ENCODE peak calls at places on chromosome 4, in four cellular contexts. Q is stomach, S is cardiac muscle cell, D is pancreas. V is an unnamed sample.
A peak's percentile ranks its signal among the peaks of the same experiment; 100 is the strongest.

GRCh38 chr4:138659640-138660325 is 355.8 kb upstream of the NOCT start:
- DNase-seq in Q (no peak), S (no peak), D (no peak), V (no peak)

GRCh38 chr4:138650917-138651564 is 364.5 kb upstream of the NOCT start:
- DNase-seq in Q (no peak), S (no peak), D (no peak), V (no peak)

GRCh38 chr4:6124386-6125102 is 75.8 kb downstream of the JAKMIP1 start:
- DNase-seq in Q (no peak), S (no peak), D (peak; percentile 53), V (no peak)

GRCh38 chr4:159904906-159905305 is 802.0 kb downstream of the RAPGEF2 start:
- DNase-seq in Q (no peak), S (no peak), D (no peak), V (no peak)

GRCh38 chr4:680565-680930 is 6.2 kb downstream of the MYL5 start:
- DNase-seq in Q (no peak), S (no peak), D (no peak), V (no peak)

GRCh38 chr4:21862917-21863316 is 85.7 kb downstream of the KCNIP4 start:
- DNase-seq in Q (no peak), S (no peak), D (no peak), V (no peak)

GRCh38 chr4:151294833-151295496 is 18.0 kb downstream of the PRSS48 start:
- DNase-seq in Q (no peak), S (no peak), D (no peak), V (no peak)

GRCh38 chr4:46404961-46405360 is 15.0 kb upstream of the GABRA2 start:
- DNase-seq in Q (no peak), S (peak; percentile 8), D (no peak), V (no peak)

GRCh38 chr4:82201805-82202636 is 171.8 kb downstream of the HNRNPD start:
- DNase-seq in Q (peak; percentile 54), S (peak; percentile 60), D (no peak), V (peak; percentile 16)

GRCh38 chr4:111678908-111679307 is 466.3 kb upstream of the FAM241A start:
- DNase-seq in Q (no peak), S (peak; percentile 7), D (no peak), V (no peak)

GRCh38 chr4:90537491-90537890 is 410.3 kb downstream of the CCSER1 start:
- DNase-seq in Q (no peak), S (no peak), D (no peak), V (no peak)

GRCh38 chr4:118417325-118417724 is 64.5 kb upstream of the PRSS12 start:
- DNase-seq in Q (no peak), S (no peak), D (no peak), V (no peak)

GRCh38 chr4:105858466-105859040 is 36.7 kb upstream of the NPNT start:
- DNase-seq in Q (no peak), S (no peak), D (no peak), V (no peak)

GRCh38 chr4:8675906-8676305 is 83.3 kb downstream of the CPZ start:
- DNase-seq in Q (no peak), S (no peak), D (no peak), V (no peak)

GRCh38 chr4:91653067-91653466 is 650.7 kb upstream of the GRID2 start:
- DNase-seq in Q (no peak), S (no peak), D (no peak), V (no peak)

GRCh38 chr4:71095141-71095939 is 101.9 kb downstream of the DCK start:
- DNase-seq in Q (no peak), S (no peak), D (no peak), V (no peak)

GRCh38 chr4:111362891-111363290 is 740.0 kb upstream of the PITX2 start:
- DNase-seq in Q (no peak), S (no peak), D (no peak), V (no peak)

GRCh38 chr4:18198653-18199052 is 177.1 kb upstream of the LCORL start:
- DNase-seq in Q (no peak), S (no peak), D (no peak), V (no peak)

GRCh38 chr4:186240452-186240847 is 13.1 kb downstream of the KLKB1 start:
- DNase-seq in Q (no peak), S (no peak), D (no peak), V (no peak)

GRCh38 chr4:184174571-184175488 is 42.8 kb downstream of the ENPP6 start:
- DNase-seq in Q (no peak), S (no peak), D (no peak), V (no peak)

GRCh38 chr4:98657531-98658286 is 702 bp downstream of the TSPAN5 start:
- DNase-seq in Q (no peak), S (peak; percentile 65), D (no peak), V (no peak)

GRCh38 chr4:1081689-1082040 is 31.7 kb downstream of the RNF212 start:
- DNase-seq in Q (no peak), S (no peak), D (no peak), V (no peak)

GRCh38 chr4:37243722-37244582 is 591 bp upstream of the NWD2 start:
- DNase-seq in Q (no peak), S (peak; percentile 9), D (peak; percentile 44), V (no peak)

GRCh38 chr4:112514449-112515277 is 1.3 kb downstream of the NEUROG2 start:
- DNase-seq in Q (no peak), S (no peak), D (peak; percentile 73), V (no peak)

GRCh38 chr4:89069481-89069880 is 12.5 kb upstream of the FAM13A start:
- DNase-seq in Q (no peak), S (no peak), D (no peak), V (no peak)

GRCh38 chr4:17066972-17067371 is 168.5 kb upstream of the LDB2 start:
- DNase-seq in Q (no peak), S (no peak), D (no peak), V (no peak)

GRCh38 chr4:3472411-3473141 is 9.5 kb downstream of the DOK7 start:
- DNase-seq in Q (no peak), S (no peak), D (peak; percentile 97), V (no peak)

GRCh38 chr4:122716825-122717448 is 15.6 kb upstream of the BBS12 start:
- DNase-seq in Q (peak; percentile 76), S (peak; percentile 79), D (no peak), V (peak; percentile 52)

GRCh38 chr4:73735231-73735630 is 5.1 kb upstream of the CXCL8 start:
- DNase-seq in Q (no peak), S (no peak), D (no peak), V (no peak)

GRCh38 chr4:161132715-161133425 is 1030.9 kb downstream of the FSTL5 start:
- DNase-seq in Q (no peak), S (no peak), D (no peak), V (no peak)

GRCh38 chr4:26061248-26061986 is 147.4 kb downstream of the SMIM20 start:
- DNase-seq in Q (no peak), S (peak; percentile 48), D (no peak), V (no peak)

GRCh38 chr4:161714928-161715327 is 448.9 kb downstream of the FSTL5 start:
- DNase-seq in Q (no peak), S (no peak), D (no peak), V (no peak)

GRCh38 chr4:673349-674091 is 556 bp downstream of the ATP5ME start:
- DNase-seq in Q (peak; percentile 53), S (no peak), D (peak; percentile 88), V (peak; percentile 23)

GRCh38 chr4:42357325-42357724 is 40.0 kb upstream of the SHISA3 start:
- DNase-seq in Q (no peak), S (no peak), D (no peak), V (no peak)

GRCh38 chr4:42361475-42361874 is 35.8 kb upstream of the SHISA3 start:
- DNase-seq in Q (no peak), S (no peak), D (no peak), V (no peak)

GRCh38 chr4:42363614-42364013 is 33.7 kb upstream of the SHISA3 start:
- DNase-seq in Q (no peak), S (no peak), D (no peak), V (no peak)

GRCh38 chr4:42360158-42360557 is 37.1 kb upstream of the SHISA3 start:
- DNase-seq in Q (no peak), S (no peak), D (no peak), V (no peak)

DNA sequence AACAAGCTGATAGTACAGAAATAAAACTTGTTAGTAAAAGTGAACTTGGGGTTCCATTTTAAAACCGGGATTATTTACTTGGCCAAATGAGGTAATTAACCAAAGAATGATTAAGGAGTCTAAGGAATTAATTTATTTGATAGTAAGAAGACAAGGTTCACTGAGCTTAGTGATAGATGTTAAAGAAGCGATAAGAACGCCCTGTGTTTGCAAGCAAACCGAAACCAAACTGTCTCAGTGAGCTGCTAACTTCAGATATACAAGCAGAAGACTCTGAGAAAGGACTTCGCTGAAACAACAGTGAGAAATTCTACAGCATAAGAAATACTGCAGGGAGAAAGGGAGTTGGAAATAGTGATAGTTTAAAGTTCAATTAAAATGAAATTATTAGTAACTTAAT is 37.6 kb upstream of the SHISA3 start:
- DNase-seq in Q (no peak), S (no peak), D (no peak), V (no peak)
- H3K4me3 ChIP-seq in Q (peak overlapping the region; percentile 19), S (no peak overlapping the region), D (peak overlapping the region; percentile 15), V (no peak overlapping the region)

GRCh38 chr4:152512483-152512882 is 23.4 kb downstream of the FBXW7 start:
- DNase-seq in Q (no peak), S (no peak), D (no peak), V (no peak)
- H3K27ac ChIP-seq in Q (no peak overlapping the region), S (no peak overlapping the region), D (no peak overlapping the region), V (no peak overlapping the region)

DNA sequence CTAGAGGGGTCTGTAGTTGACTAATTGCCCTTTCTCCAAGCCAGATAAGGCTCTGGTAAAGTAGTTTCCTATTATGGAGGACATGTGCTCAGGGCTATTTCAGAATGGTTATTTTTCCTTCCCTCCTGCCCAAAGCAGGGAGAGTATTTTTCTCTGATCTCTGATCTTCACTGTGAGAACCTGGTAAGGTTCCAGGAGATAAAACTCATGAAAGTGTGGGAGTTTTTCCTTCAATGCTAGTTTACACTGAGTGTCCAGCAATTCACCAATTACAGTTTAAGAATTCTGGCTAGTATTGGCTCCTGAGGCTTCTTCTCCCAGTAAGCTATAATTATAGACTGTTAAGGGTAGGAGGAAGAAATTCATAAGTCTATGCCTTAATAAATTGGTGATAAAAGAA is 31.1 kb downstream of the CASP6 start:
- DNase-seq in Q (no peak), S (no peak), D (no peak), V (no peak)
- TF ChIP-seq CTCF in Q (no peak), S (no peak), D (no peak), V (no peak)

GRCh38 chr4:54440394-54441223 is 211.5 kb downstream of the PDGFRA start:
- DNase-seq in Q (no peak), S (no peak), D (no peak), V (no peak)
- H3K4me3 ChIP-seq in Q (no peak overlapping the region), S (no peak overlapping the region), D (no peak overlapping the region), V (no peak overlapping the region)

GRCh38 chr4:141328550-141329173 is 108.0 kb downstream of the ZNF330 start:
- DNase-seq in Q (no peak), S (no peak), D (no peak), V (no peak)
- H3K27ac ChIP-seq in Q (no peak overlapping the region), S (no peak overlapping the region), D (peak overlapping the region; percentile 46), V (no peak overlapping the region)